ENCODE peak calls at places on chromosomes 12 and 14, in four cellular contexts. One of them, this sample, is unnamed.

GRCh38 chr14:65482769-65483438 is 70.4 kb downstream of the FUT8 start:
- DNase-seq in A549: no peak
- DNase-seq in fibroblast of the conjunctiva: no peak
- DNase-seq in dermis microvascular lymphatic vessel endothelial cell: no peak
- DNase-seq in this sample: no peak

GRCh38 chr12:120775862-120776552 is 50.4 kb downstream of the ACADS start:
- DNase-seq in A549: no peak
- DNase-seq in fibroblast of the conjunctiva: no peak
- DNase-seq in dermis microvascular lymphatic vessel endothelial cell: no peak
- DNase-seq in this sample: no peak

GRCh38 chr14:51328942-51329350 is 88.9 kb downstream of the TMX1 start:
- DNase-seq in A549: no peak
- DNase-seq in fibroblast of the conjunctiva: no peak
- DNase-seq in dermis microvascular lymphatic vessel endothelial cell: no peak
- DNase-seq in this sample: no peak

GRCh38 chr12:111785651-111786050 is 18.9 kb downstream of the ALDH2 start:
- DNase-seq in A549: no peak
- DNase-seq in fibroblast of the conjunctiva: no peak
- DNase-seq in dermis microvascular lymphatic vessel endothelial cell: no peak
- DNase-seq in this sample: no peak

GRCh38 chr12:107451246-107451645 is 234.4 kb upstream of the PWP1 start:
- DNase-seq in A549: no peak
- DNase-seq in fibroblast of the conjunctiva: no peak
- DNase-seq in dermis microvascular lymphatic vessel endothelial cell: no peak
- DNase-seq in this sample: no peak

GRCh38 chr14:95046711-95047681 is 110.3 kb downstream of the DICER1 start:
- DNase-seq in A549: no peak
- DNase-seq in fibroblast of the conjunctiva: no peak
- DNase-seq in dermis microvascular lymphatic vessel endothelial cell: no peak
- DNase-seq in this sample: no peak

GRCh38 chr12:3421191-3421590 is 69.8 kb upstream of the PRMT8 start:
- DNase-seq in A549: no peak
- DNase-seq in fibroblast of the conjunctiva: no peak
- DNase-seq in dermis microvascular lymphatic vessel endothelial cell: no peak
- DNase-seq in this sample: no peak

GRCh38 chr12:95462551-95462950 is 11.4 kb upstream of the METAP2 start:
- DNase-seq in A549: no peak
- DNase-seq in fibroblast of the conjunctiva: no peak
- DNase-seq in dermis microvascular lymphatic vessel endothelial cell: no peak
- DNase-seq in this sample: no peak

GRCh38 chr14:56996721-56997399 is 186.6 kb upstream of the OTX2 start:
- DNase-seq in A549: no peak
- DNase-seq in fibroblast of the conjunctiva: no peak
- DNase-seq in dermis microvascular lymphatic vessel endothelial cell: no peak
- DNase-seq in this sample: no peak

GRCh38 chr12:67269632-67270578 is 747 bp downstream of the CAND1 start:
- DNase-seq in A549: peak
- DNase-seq in fibroblast of the conjunctiva: no peak
- DNase-seq in dermis microvascular lymphatic vessel endothelial cell: no peak
- DNase-seq in this sample: no peak

GRCh38 chr12:120625557-120626419 is 14.6 kb upstream of the CABP1 start:
- DNase-seq in A549: peak
- DNase-seq in fibroblast of the conjunctiva: no peak
- DNase-seq in dermis microvascular lymphatic vessel endothelial cell: no peak
- DNase-seq in this sample: no peak

GRCh38 chr14:55220230-55220629 is 28.8 kb upstream of the DLGAP5 start:
- DNase-seq in A549: no peak
- DNase-seq in fibroblast of the conjunctiva: no peak
- DNase-seq in dermis microvascular lymphatic vessel endothelial cell: no peak
- DNase-seq in this sample: no peak

GRCh38 chr12:490260-490659 is 30.5 kb downstream of the B4GALNT3 start:
- DNase-seq in A549: no peak
- DNase-seq in fibroblast of the conjunctiva: no peak
- DNase-seq in dermis microvascular lymphatic vessel endothelial cell: no peak
- DNase-seq in this sample: no peak

GRCh38 chr14:58414845-58415244 is 12.5 kb downstream of the TIMM9 start:
- DNase-seq in A549: peak
- DNase-seq in fibroblast of the conjunctiva: no peak
- DNase-seq in dermis microvascular lymphatic vessel endothelial cell: no peak
- DNase-seq in this sample: no peak